ENCODE peak calls at places on chromosomes 11 and 22, in seven cellular contexts. H is effector memory CD8-positive, alpha-beta T cell; J is posterior cingulate gyrus; O is AG09319; Z is activated T-cell treated with anti-CD3 and anti-CD28 coated beads for 1 hour; N is heart right ventricle; X is ACHN. M is an unnamed sample.
A peak's percentile ranks its signal among the peaks of the same experiment; 100 is the strongest.

GRCh38 chr11:8631395-8632110 is 37.5 kb upstream of the STK33 start:
- DNase-seq in H (no peak), J (no peak), O (peak; percentile 31), Z (no peak), N (peak; percentile 25), X (peak; percentile 37), M (no peak)

GRCh38 chr11:132770802-132771545 is 761.3 kb downstream of the OPCML start:
- DNase-seq in H (no peak), J (no peak), O (no peak), Z (no peak), N (peak; percentile 10), X (no peak), M (peak; percentile 84)

GRCh38 chr11:111735262-111736116 is 30.7 kb downstream of the PPP2R1B start:
- DNase-seq in H (no peak), J (peak; percentile 69), O (peak; percentile 98), Z (no peak), N (peak; percentile 88), X (peak; percentile 95), M (peak; percentile 99)

GRCh38 chr11:43936081-43936480 is 6.4 kb upstream of the C11orf96 start:
- DNase-seq in H (no peak), J (no peak), O (no peak), Z (no peak), N (no peak), X (no peak), M (no peak)

GRCh38 chr11:7020183-7020917 is at the start of the genes NLRP14 and ZNF214:
- DNase-seq in H (no peak), J (peak; percentile 90), O (peak; percentile 82), Z (no peak), N (peak; percentile 93), X (peak; percentile 92), M (peak; percentile 89)

GRCh38 chr11:46475041-46475925 is 83.7 kb upstream of the CHRM4 start:
- DNase-seq in H (no peak), J (no peak), O (no peak), Z (no peak), N (no peak), X (no peak), M (no peak)

GRCh38 chr11:116207781-116208180 is 565.0 kb downstream of the BUD13 start:
- DNase-seq in H (no peak), J (no peak), O (no peak), Z (no peak), N (no peak), X (no peak), M (no peak)

GRCh38 chr22:28102413-28102812 is 183.4 kb upstream of the PITPNB start:
- DNase-seq in H (no peak), J (no peak), O (no peak), Z (no peak), N (no peak), X (no peak), M (no peak)

GRCh38 chr11:11396290-11397042 is 43.4 kb upstream of the CSNK2A3 start:
- DNase-seq in H (no peak), J (no peak), O (peak; percentile 78), Z (no peak), N (no peak), X (peak; percentile 12), M (peak; percentile 25)

GRCh38 chr11:10743354-10744035 is 7.6 kb upstream of the CTR9 start:
- DNase-seq in H (peak; percentile 46), J (no peak), O (no peak), Z (no peak), N (no peak), X (no peak), M (no peak)

GRCh38 chr22:26756675-26757293 is 99.4 kb downstream of the MIAT start:
- DNase-seq in H (peak; percentile 43), J (peak; percentile 66), O (no peak), Z (peak; percentile 4), N (peak; percentile 48), X (peak; percentile 46), M (peak; percentile 54)

GRCh38 chr11:62104816-62105610 is 18.8 kb upstream of the INCENP start:
- DNase-seq in H (no peak), J (no peak), O (peak; percentile 74), Z (no peak), N (peak; percentile 79), X (no peak), M (peak; percentile 84)

GRCh38 chr11:63567044-63567840 is 4.1 kb upstream of the PLAAT2 start:
- DNase-seq in H (peak; percentile 78), J (no peak), O (peak; percentile 60), Z (peak; percentile 39), N (peak; percentile 50), X (peak; percentile 90), M (peak; percentile 84)

GRCh38 chr11:133595998-133596590 is 63.8 kb upstream of the OPCML start:
- DNase-seq in H (no peak), J (no peak), O (no peak), Z (no peak), N (no peak), X (no peak), M (no peak)